ENCODE peak calls at places on chromosomes 16 and 17, in seven cellular contexts. S is right lobe of liver, K is ovary, Y is uterus, P is HCT116, N is heart left ventricle, Z is A549. O is an unnamed sample.

GRCh38 chr17:57511475-57512123 is 233.5 kb downstream of the CCDC182 start:
- DNase-seq in S (no peak), K (no peak), Y (no peak), P (no peak), N (no peak), Z (no peak), O (no peak)

GRCh38 chr17:17749921-17750320 is 68.7 kb downstream of the RAI1 start:
- DNase-seq in S (no peak), K (peak), Y (peak), P (peak), N (no peak), Z (peak), O (peak)

GRCh38 chr16:21159281-21159951 is 942 bp downstream of the LDAF1 start:
- DNase-seq in S (peak), K (peak), Y (peak), P (no peak), N (peak), Z (no peak), O (peak)

GRCh38 chr17:80835816-80836657 is 155.6 kb upstream of the CHMP6 start:
- DNase-seq in S (no peak), K (no peak), Y (no peak), P (no peak), N (no peak), Z (no peak), O (peak)

GRCh38 chr17:76938009-76938408 is 69.8 kb downstream of the MGAT5B start:
- DNase-seq in S (no peak), K (no peak), Y (no peak), P (no peak), N (no peak), Z (no peak), O (no peak)

GRCh38 chr17:65485388-65486299 is 75.8 kb downstream of the AXIN2 start:
- DNase-seq in S (no peak), K (peak), Y (no peak), P (no peak), N (peak), Z (no peak), O (peak)

GRCh38 chr17:30956764-30957374 is 14.0 kb upstream of the RNF135 start:
- DNase-seq in S (no peak), K (no peak), Y (no peak), P (no peak), N (peak), Z (no peak), O (no peak)

GRCh38 chr16:75108792-75109731 is 7.5 kb downstream of the LDHD start:
- DNase-seq in S (peak), K (peak), Y (peak), P (peak), N (peak), Z (peak), O (peak)

GRCh38 chr16:86597126-86597879 is 19.0 kb downstream of the FOXL1 start:
- DNase-seq in S (no peak), K (no peak), Y (no peak), P (no peak), N (no peak), Z (no peak), O (no peak)

GRCh38 chr16:641326-642188 is at the start of gene MCRIP2:
- DNase-seq in S (peak), K (peak), Y (peak), P (no peak), N (peak), Z (peak), O (peak)

GRCh38 chr17:59221159-59221847 is 992 bp downstream of the GDPD1 start:
- DNase-seq in S (no peak), K (no peak), Y (no peak), P (no peak), N (no peak), Z (no peak), O (no peak)

DNA sequence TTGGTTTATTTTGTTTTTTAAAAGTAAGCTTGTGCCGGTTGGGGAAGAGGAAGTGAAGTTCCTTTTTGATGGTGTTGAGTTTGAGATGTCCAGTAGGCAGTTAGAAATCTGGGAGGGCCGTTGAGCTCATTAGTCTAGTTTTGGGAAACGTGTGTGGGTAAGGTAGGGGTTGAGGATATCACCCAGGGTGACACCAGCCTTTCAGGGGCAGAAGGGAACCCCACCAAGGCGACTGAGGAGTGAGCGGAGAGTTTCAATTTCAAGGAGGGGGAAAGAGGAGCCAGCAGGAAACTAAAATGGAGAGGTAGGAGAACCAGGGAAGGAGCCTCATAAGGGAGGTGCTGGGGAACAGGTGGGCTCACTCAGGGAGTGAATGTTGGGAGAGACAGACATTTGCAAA is 22.7 kb downstream of the HAPSTR1 start:
- DNase-seq in S (no peak), K (no peak), Y (no peak), P (no peak), N (no peak), Z (no peak), O (no peak)
- TF ChIP-seq POLR2A in S (no peak), K (no peak), Y (no peak), P (no peak), N (no peak), Z (no peak), O (no peak)

DNA sequence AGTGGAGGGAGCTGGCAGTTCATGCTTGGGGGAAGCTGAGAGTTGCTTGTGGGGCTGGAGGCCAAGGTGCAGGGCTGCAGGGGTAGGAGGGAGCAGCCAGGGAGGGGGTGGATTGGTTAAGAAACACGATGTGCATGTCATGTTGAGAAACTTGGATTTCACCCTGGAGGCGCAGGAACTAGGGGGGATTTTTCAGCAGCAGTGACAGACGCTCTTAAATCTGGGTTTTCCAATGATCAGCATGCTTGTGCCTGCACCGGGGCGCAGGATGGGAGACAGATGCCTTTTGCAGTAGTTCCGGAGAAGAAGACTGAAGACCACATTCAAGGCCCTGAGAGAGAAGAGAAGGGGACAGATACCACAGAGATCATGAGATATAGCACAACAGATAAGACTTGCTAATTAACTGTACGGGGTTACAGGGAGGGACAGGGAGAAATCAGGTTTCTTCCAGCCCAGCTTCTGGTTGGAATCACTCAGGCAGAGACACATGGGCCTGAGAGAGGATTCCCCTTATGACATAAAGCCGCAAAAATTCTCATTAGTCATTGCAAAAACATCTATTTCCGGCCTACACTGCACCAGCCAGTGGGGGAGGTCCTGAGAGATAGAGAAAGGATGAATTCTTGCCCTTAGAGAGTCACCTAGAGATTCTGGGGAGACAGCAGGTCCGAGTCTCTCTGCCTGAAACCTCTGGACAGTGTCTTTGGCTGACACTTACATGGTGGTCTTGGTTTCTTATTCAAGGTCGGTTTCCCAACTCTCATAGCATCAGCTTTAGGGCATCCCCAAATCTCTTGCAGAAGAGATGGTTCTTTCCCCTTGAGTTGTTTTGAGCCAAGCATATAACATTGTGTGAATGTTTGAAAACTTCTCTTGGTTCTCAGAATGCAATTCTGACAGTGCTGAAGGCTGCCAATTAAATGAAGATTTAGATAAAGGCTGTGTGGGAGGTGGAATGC is 27.1 kb downstream of the CDH13 start:
- DNase-seq in S (no peak), K (no peak), Y (no peak), P (peak), N (no peak), Z (peak), O (no peak)
- TF ChIP-seq POLR2A in S (no peak), K (no peak), Y (no peak), P (no peak), N (no peak), Z (no peak), O (no peak)

DNA sequence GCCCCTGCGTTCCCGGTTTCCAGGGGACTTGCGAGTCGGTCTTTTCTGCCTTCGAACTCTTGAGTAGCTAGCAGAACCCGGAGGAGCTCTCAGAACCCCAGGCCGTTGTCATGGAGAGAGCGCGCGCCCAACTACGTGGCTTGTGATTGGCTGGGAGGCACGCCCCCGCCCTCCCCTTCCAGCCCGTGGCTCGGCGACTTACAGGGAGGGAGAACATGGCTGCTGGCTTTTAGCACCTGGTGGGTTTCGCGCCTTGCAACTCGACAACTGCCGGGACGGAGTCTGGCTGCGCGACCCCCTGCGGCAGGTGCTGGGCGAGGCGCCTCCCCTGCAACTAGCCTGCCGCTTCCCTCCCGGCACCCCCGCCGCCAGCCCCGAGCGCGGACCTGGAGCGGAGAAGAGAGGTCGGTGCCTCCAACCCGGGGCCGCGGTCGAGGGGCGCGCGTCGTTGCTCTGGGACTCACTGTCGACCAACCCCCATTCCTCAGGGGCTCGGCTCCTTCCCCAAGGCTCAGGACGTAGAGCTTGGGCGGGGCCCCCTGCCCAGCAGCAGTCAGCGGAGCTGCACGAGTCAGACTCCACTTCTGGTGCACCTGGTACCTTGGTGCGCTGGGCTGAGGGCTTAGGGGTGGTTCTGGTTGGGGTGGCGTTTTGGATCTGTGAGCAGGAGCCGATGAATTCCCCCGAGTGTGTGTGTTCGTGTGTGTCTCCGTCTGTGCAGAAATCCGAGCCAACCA is 9.0 kb upstream of the ZFP90 start:
- DNase-seq in S (peak), K (peak), Y (peak), P (peak), N (peak), Z (peak), O (peak)
- TF ChIP-seq POLR2A in S (no peak), K (no peak), Y (no peak), P (no peak), N (no peak), Z (peak), O (no peak)

DNA sequence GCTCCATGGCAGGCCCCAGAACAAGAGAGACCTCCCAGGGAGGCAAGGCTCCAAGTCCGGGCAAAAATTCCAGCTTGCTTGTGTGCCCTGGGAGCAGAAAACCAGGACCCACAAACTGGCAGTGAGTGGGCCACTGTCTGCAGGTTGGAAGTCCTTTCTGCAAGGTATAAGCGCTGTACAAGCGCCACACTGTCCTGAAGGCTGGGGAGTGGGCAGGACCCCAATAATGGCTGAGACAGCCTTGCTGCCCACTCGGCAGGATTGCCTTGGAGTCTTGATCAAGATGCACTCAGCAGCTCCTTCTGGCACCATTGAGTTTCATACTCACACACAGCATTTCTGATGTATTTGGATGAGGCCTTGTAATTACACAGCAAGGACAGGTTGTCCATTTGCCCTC is 388.6 kb downstream of the CPPED1 start:
- DNase-seq in S (no peak), K (no peak), Y (no peak), P (no peak), N (no peak), Z (no peak), O (no peak)
- TF ChIP-seq POLR2A in S (no peak), K (no peak), Y (no peak), P (no peak), N (no peak), Z (no peak), O (no peak)

DNA sequence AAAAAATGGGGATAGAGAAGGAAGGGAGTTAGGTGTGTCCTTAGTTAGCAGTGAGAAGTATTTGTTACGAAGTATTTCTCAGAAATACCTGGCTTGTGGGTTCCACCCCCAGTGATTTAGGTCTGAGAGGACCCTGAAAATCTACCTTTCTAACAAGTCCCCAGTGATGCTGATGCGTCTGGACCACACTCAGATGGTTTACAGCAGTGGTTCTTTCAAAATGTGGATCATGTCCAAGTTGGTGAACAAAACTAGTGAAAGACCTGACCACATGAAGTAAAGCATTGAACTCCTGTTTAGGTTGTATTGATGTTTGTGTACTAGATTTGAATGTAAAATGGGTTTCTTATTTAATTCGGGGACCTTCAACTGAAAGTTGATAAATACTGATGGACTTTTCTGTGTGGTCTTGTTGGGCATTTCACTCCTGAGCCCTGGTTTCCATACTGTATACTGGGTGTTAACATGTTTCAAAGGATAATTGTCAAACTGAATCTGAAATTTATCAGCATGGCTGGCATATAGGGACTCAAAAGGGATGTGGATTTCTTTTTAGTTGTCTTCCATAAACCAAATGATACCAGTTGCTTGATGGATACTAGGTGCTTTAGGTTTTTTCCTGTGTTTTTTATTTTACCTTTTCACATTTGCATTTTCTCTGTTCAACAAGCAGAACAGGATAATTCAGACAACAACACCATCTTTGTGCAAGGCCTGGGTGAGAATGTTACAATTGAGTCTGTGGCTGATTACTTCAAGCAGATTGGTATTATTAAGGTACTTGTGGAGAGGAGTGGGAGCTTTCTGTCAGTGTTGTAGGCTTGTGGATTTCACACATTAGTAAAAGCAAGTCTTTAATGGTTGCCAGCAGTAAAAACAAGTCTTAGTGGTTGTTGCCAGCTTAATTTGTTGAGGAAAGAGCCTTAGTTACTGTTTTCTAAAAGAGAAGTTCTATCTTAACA is 8.8 kb downstream of the FUS start:
- DNase-seq in S (no peak), K (no peak), Y (no peak), P (no peak), N (no peak), Z (no peak), O (no peak)
- TF ChIP-seq POLR2A in S (no peak), K (no peak), Y (no peak), P (no peak), N (no peak), Z (no peak), O (no peak)

GRCh38 chr17:38871992-38872605 is 2.2 kb downstream of the LASP1 start:
- DNase-seq in S (peak), K (no peak), Y (no peak), P (no peak), N (no peak), Z (no peak), O (no peak)
- TF ChIP-seq POLR2A in S (no peak), K (no peak), Y (no peak), P (no peak), N (no peak), Z (no peak), O (no peak)

GRCh38 chr16:53435066-53435688 is 906 bp downstream of the RBL2 start:
- DNase-seq in S (peak), K (peak), Y (peak), P (peak), N (peak), Z (peak), O (peak)
- TF ChIP-seq POLR2A in S (peak), K (peak), Y (peak), P (no peak), N (no peak), Z (peak), O (no peak)

GRCh38 chr16:84577034-84577803 is 40.7 kb downstream of the COTL1 start:
- DNase-seq in S (no peak), K (no peak), Y (no peak), P (peak), N (no peak), Z (no peak), O (no peak)
- TF ChIP-seq POLR2A in S (no peak), K (no peak), Y (no peak), P (no peak), N (no peak), Z (no peak), O (no peak)

DNA sequence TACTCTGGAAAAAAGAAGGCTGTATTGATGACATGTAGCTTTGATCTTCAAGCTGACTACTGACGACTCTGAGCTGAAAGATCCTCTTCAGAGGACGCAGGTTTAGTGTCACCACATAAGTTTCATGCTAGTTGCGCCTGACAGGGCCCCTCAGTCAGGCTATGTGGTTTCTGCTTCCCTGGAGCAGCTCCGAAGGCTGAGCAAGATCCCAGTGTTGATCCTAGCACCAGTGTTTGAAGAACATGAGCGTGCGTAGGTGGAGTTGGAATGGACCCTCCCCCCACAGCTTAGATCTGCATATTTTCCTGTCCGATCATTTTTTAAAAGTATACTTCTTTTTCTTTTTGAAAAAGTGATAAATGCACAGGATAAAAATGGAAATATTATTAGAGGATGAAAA is 17.3 kb downstream of the BANP start:
- DNase-seq in S (no peak), K (peak), Y (no peak), P (no peak), N (peak), Z (no peak), O (no peak)
- TF ChIP-seq POLR2A in S (no peak), K (no peak), Y (no peak), P (no peak), N (no peak), Z (no peak), O (no peak)

O was measured in adrenal gland.